ENCODE peak calls at places on chromosomes 1 and 21, in seven cellular contexts. W is pancreas, C is mucosa of descending colon, X is GM06990, U is ascending aorta, L is DND-41, J is colonic mucosa. P is an unnamed sample.

GRCh38 chr1:19377812-19378718 is 65.9 kb downstream of the SLC66A1 start:
- DNase-seq in W (peak), C (no peak), X (no peak), U (no peak), L (no peak), J (no peak), P (no peak)

GRCh38 chr1:17192394-17193221 is 12.3 kb upstream of the PADI1 start:
- DNase-seq in W (no peak), C (no peak), X (no peak), U (no peak), L (no peak), J (no peak), P (no peak)

GRCh38 chr1:156124557-156125483 is 10.3 kb downstream of the LMNA start:
- DNase-seq in W (no peak), C (peak), X (no peak), U (no peak), L (no peak), J (peak), P (no peak)

GRCh38 chr1:212607206-212607923 is 1.2 kb upstream of the ATF3 start:
- DNase-seq in W (peak), C (peak), X (peak), U (no peak), L (no peak), J (peak), P (no peak)

GRCh38 chr1:219805191-219805590 is 123.2 kb downstream of the SLC30A10 start:
- DNase-seq in W (no peak), C (no peak), X (no peak), U (no peak), L (no peak), J (no peak), P (no peak)

GRCh38 chr1:226943156-226943555 is 3.1 kb downstream of the COQ8A start:
- DNase-seq in W (no peak), C (no peak), X (no peak), U (no peak), L (no peak), J (no peak), P (no peak)

GRCh38 chr1:244826712-244827111 is 8.7 kb upstream of the COX20 start:
- DNase-seq in W (no peak), C (no peak), X (no peak), U (no peak), L (no peak), J (no peak), P (no peak)

GRCh38 chr1:177849130-177849529 is 120.7 kb downstream of the SEC16B start:
- DNase-seq in W (no peak), C (no peak), X (no peak), U (no peak), L (no peak), J (no peak), P (no peak)

GRCh38 chr1:3409737-3410434 is 44.6 kb upstream of the ARHGEF16 start:
- DNase-seq in W (no peak), C (peak), X (no peak), U (no peak), L (no peak), J (peak), P (no peak)

GRCh38 chr21:42332557-42332956 is 17.3 kb upstream of the TFF3 start:
- DNase-seq in W (no peak), C (peak), X (no peak), U (no peak), L (no peak), J (peak), P (no peak)

GRCh38 chr1:185368313-185368712 is 51.3 kb upstream of the IVNS1ABP start:
- DNase-seq in W (no peak), C (no peak), X (peak), U (no peak), L (no peak), J (no peak), P (no peak)

GRCh38 chr1:66542811-66543767 is 9.1 kb downstream of the SGIP1 start:
- DNase-seq in W (peak), C (peak), X (no peak), U (peak), L (no peak), J (peak), P (no peak)

GRCh38 chr1:222068937-222069336 is 327.0 kb upstream of the DUSP10 start:
- DNase-seq in W (no peak), C (no peak), X (no peak), U (no peak), L (no peak), J (no peak), P (no peak)

GRCh38 chr1:53740621-53741105 is 1.7 kb upstream of the GLIS1 start:
- DNase-seq in W (no peak), C (no peak), X (no peak), U (no peak), L (no peak), J (no peak), P (no peak)

GRCh38 chr1:9593492-9594465 is 5.1 kb downstream of the TMEM201 start:
- DNase-seq in W (peak), C (peak), X (peak), U (no peak), L (peak), J (peak), P (peak)

GRCh38 chr1:116418091-116418830 is 45.2 kb downstream of the ATP1A1 start:
- DNase-seq in W (peak), C (peak), X (peak), U (peak), L (peak), J (peak), P (peak)

GRCh38 chr1:2028870-2029560 is 9.9 kb downstream of the GABRD start:
- DNase-seq in W (peak), C (no peak), X (no peak), U (no peak), L (no peak), J (no peak), P (no peak)

GRCh38 chr1:184075040-184076029 is 23.8 kb downstream of the TSEN15 start:
- DNase-seq in W (no peak), C (peak), X (peak), U (no peak), L (peak), J (peak), P (no peak)

GRCh38 chr1:89363638-89364536 is at the start of gene GBP6:
- DNase-seq in W (no peak), C (no peak), X (no peak), U (no peak), L (no peak), J (no peak), P (no peak)

GRCh38 chr1:205317311-205317917 is 4.1 kb downstream of the NUAK2 start:
- DNase-seq in W (peak), C (peak), X (no peak), U (no peak), L (no peak), J (peak), P (no peak)

GRCh38 chr1:178050084-178050483 is 43.8 kb upstream of the RASAL2 start:
- DNase-seq in W (no peak), C (no peak), X (no peak), U (no peak), L (no peak), J (no peak), P (no peak)

GRCh38 chr1:215287362-215287761 is 204.8 kb downstream of the KCNK2 start:
- DNase-seq in W (no peak), C (no peak), X (no peak), U (no peak), L (no peak), J (no peak), P (no peak)

GRCh38 chr1:196306421-196306820 is 301.8 kb downstream of the KCNT2 start:
- DNase-seq in W (no peak), C (no peak), X (no peak), U (no peak), L (no peak), J (no peak), P (no peak)

GRCh38 chr21:42672699-42673458 is 19.5 kb downstream of the PDE9A start:
- DNase-seq in W (no peak), C (no peak), X (no peak), U (no peak), L (no peak), J (no peak), P (no peak)

GRCh38 chr21:35508389-35508888 is 459.3 kb upstream of the RUNX1 start:
- DNase-seq in W (no peak), C (peak), X (no peak), U (peak), L (peak), J (peak), P (no peak)

GRCh38 chr1:36408479-36408878 is 10.8 kb upstream of the LSM10 start:
- DNase-seq in W (no peak), C (no peak), X (no peak), U (no peak), L (no peak), J (no peak), P (no peak)

GRCh38 chr1:244077473-244078220 is 26.6 kb downstream of the ZBTB18 start:
- DNase-seq in W (no peak), C (no peak), X (peak), U (no peak), L (no peak), J (no peak), P (no peak)

GRCh38 chr1:162973381-162973795 is 95.8 kb upstream of the RGS4 start:
- DNase-seq in W (no peak), C (no peak), X (no peak), U (no peak), L (no peak), J (no peak), P (no peak)

GRCh38 chr1:67126974-67127373 is 7.8 kb downstream of the C1orf141 start:
- DNase-seq in W (no peak), C (no peak), X (no peak), U (no peak), L (no peak), J (no peak), P (no peak)

GRCh38 chr1:153945131-153945794 is 1.3 kb downstream of the DENND4B start:
- DNase-seq in W (peak), C (peak), X (peak), U (peak), L (peak), J (peak), P (no peak)

GRCh38 chr1:98903261-98903660 is 101.4 kb downstream of the PLPPR5 start:
- DNase-seq in W (no peak), C (no peak), X (no peak), U (no peak), L (no peak), J (no peak), P (no peak)

GRCh38 chr1:31029031-31029430 is 36.5 kb downstream of the PUM1 start:
- DNase-seq in W (no peak), C (no peak), X (no peak), U (no peak), L (no peak), J (no peak), P (no peak)

DNA sequence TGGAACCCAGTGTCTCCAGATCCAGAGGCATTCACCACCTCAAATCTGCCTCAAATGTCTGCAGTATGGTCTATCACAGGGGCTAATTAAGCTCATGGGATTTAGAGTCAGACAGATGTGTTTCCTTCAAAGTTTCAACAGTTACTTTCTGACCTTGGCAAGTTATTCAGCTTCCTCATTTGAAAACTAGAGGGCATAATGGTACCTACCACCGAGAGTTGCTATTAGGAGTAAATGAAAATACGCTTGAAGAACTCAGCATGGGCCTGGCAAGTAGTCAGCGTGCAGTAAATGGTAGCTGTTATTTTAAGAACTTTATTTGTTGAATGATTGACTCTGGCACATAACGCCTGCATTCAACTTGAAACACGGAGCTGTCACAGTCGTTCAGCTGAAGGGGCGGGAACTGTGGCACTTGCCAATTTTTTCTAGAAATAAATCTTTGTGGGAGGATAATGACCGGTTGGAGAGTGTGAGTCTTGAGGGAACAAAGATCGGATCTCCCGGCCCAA is 1.2 kb upstream of the CAP1 start:
- DNase-seq in W (no peak), C (peak), X (peak), U (no peak), L (no peak), J (no peak), P (no peak)
- TF ChIP-seq CTCF in W (no peak), C (no peak), X (no peak), U (peak), L (peak), J (no peak), P (no peak)

GRCh38 chr1:119140177-119141019 is at the start of gene WARS2:
- DNase-seq in W (peak), C (peak), X (peak), U (peak), L (peak), J (peak), P (peak)
- TF ChIP-seq CTCF in W (no peak), C (no peak), X (no peak), U (no peak), L (no peak), J (no peak), P (no peak)

DNA sequence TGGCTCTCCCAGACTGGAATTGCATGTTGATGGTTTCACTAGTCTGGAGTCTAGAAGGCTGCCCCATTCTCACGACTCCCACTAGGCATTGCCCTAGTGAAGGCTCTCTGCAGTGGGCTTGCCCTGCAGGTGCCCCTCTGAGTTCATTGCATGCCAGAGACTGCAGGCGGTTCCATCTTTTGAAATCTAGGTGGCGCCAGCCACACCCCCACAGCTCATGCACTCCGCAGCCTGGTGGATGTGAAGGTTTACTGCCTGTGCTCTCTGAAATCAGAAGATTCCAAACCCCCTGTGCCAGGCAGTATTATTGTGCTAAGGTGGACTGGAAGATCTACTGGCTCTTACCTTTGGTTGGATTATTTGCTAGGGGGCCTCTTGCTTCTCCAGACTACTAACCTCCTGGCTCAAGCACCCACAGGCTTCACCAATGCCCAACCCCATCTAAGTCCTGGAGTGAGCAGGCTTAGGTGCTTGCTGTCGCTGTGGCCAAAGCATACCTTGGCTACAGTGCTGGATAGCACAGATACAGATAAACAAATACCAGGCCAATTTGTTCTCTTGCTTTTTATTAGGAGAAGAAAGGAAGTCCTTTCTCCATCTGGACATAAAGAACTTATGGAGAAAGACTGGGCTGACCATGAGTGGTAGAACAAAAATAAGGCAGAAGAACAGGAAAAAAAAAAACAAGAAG is 83.5 kb upstream of the SIM2 start:
- DNase-seq in W (no peak), C (no peak), X (no peak), U (no peak), L (peak), J (no peak), P (no peak)
- TF ChIP-seq CTCF in W (no peak), C (no peak), X (peak), U (no peak), L (peak), J (no peak), P (no peak)

GRCh38 chr1:5430136-5430535 is 562.1 kb downstream of the NPHP4 start:
- DNase-seq in W (no peak), C (no peak), X (no peak), U (no peak), L (no peak), J (no peak), P (no peak)
- TF ChIP-seq CTCF in W (no peak), C (no peak), X (no peak), U (no peak), L (no peak), J (no peak), P (no peak)

P was measured in omental fat pad.